ENCODE peak calls at places on chromosomes 5 and 9, in ten cellular contexts. B is body of pancreas, Z is tibial artery, J is OCI-LY7, W is foreskin fibroblast, Y is breast epithelium, K is heart left ventricle, L is thyroid gland, C is retinal pigment epithelial cell, Q is brain microvascular endothelial cell. H is an unnamed sample.

GRCh38 chr9:15697459-15697858 is 144.6 kb downstream of the CCDC171 start:
- DNase-seq in B (no peak), Z (no peak), J (no peak), W (peak; percentile 72), Y (no peak), K (no peak), L (no peak), C (peak; percentile 75), Q (peak; percentile 78), H (peak; percentile 80)

GRCh38 chr5:8522635-8523034 is 653.7 kb downstream of the MTRR start:
- DNase-seq in B (no peak), Z (no peak), J (no peak), W (no peak), Y (no peak), K (no peak), L (no peak), C (no peak), Q (no peak), H (no peak)

GRCh38 chr5:1062761-1063568 is 48.9 kb downstream of the SLC12A7 start:
- DNase-seq in B (no peak), Z (no peak), J (no peak), W (no peak), Y (no peak), K (peak; percentile 26), L (no peak), C (no peak), Q (no peak), H (no peak)

GRCh38 chr5:87020099-87020934 is 247.4 kb upstream of the RASA1 start:
- DNase-seq in B (peak; percentile 56), Z (peak; percentile 60), J (peak; percentile 73), W (peak; percentile 3), Y (no peak), K (peak; percentile 63), L (peak; percentile 11), C (no peak), Q (no peak), H (peak; percentile 15)

GRCh38 chr5:107805819-107806218 is 135.1 kb upstream of the EFNA5 start:
- DNase-seq in B (no peak), Z (no peak), J (no peak), W (no peak), Y (no peak), K (no peak), L (no peak), C (no peak), Q (no peak), H (no peak)

GRCh38 chr9:121830441-121831140 is 179.2 kb downstream of the DAB2IP start:
- DNase-seq in B (no peak), Z (no peak), J (no peak), W (no peak), Y (peak; percentile 25), K (no peak), L (no peak), C (no peak), Q (no peak), H (no peak)

GRCh38 chr5:109936996-109937395 is 247.3 kb downstream of the MAN2A1 start:
- DNase-seq in B (no peak), Z (no peak), J (peak; percentile 29), W (no peak), Y (no peak), K (no peak), L (no peak), C (no peak), Q (no peak), H (no peak)

GRCh38 chr5:129767927-129768380 is 20.1 kb downstream of the MINAR2 start:
- DNase-seq in B (peak; percentile 75), Z (peak; percentile 55), J (peak; percentile 83), W (peak; percentile 83), Y (no peak), K (peak; percentile 35), L (peak; percentile 62), C (peak; percentile 74), Q (peak; percentile 90), H (peak; percentile 94)

DNA sequence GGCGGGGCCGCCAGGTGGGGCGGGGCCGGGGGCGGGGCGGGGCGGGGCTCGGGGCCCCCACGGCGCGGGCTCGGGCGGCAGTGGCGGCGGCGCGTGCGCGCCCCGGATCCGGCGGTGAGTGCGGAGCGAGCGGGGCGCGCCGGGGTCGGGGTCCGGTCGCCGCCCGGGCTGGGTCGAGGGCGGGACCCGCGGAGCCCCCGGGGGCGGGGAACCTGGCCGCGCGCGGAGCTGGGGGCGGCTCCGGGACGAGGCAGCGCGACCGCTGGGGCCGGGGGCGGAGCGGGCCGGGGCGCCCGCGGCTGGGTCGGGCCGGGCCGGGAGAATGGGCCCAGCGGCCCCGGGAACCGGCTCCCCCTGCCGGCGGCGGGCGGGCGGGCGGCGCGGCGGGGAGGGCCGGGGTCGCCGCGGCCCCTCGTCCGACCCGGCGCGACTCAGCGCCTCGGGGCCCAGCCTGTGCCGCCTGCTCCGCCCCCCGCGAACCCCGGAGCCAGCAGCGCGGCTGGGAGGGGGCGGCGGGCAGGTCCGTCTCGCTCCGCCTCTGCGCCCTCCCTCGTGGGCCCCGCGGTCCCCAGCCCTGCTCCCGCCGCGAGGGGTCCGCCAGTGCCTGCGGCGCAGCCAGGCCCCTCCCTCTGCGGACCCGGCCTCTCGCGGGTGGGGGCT is 3.1 kb downstream of the EGFL7 start:
- DNase-seq in B (peak; percentile 20), Z (no peak), J (no peak), W (no peak), Y (no peak), K (no peak), L (no peak), C (no peak), Q (no peak), H (no peak)
- H3K4me3 ChIP-seq in B (no peak overlapping the region), Z (peak overlapping the region; percentile 41), J (no peak overlapping the region), W (peak overlapping the region; percentile 42), Y (peak overlapping the region; percentile 69), K (peak overlapping the region; percentile 78), L (no peak overlapping the region), C (no peak overlapping the region), Q (peak overlapping the region; percentile 17), H (peak overlapping the region; percentile 48)

DNA sequence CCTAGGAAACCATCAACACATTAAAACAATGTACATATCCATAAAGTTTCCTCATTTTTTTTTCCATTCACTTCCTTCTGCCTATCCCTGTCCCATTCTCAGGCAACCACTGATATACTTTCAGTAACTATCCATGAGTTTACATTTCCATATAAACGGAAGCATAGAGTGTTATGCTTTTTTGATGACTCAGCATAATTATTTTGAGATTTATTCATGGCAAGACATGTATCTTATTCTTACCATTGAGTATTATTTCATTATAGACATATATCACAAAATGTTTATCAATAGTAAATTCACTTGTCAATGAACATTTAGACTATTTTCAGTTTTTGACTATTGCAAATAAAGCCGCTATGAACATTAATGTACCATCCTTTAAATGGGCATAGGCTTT is 1786.8 kb upstream of the ACO1 start:
- DNase-seq in B (no peak), Z (no peak), J (no peak), W (no peak), Y (no peak), K (no peak), L (no peak), C (no peak), Q (no peak), H (no peak)
- TF ChIP-seq CTCF in B (no peak), Z (no peak), J (no peak), W (no peak), Y (no peak), K (no peak), L (no peak), C (no peak), Q (no peak), H (no peak)

DNA sequence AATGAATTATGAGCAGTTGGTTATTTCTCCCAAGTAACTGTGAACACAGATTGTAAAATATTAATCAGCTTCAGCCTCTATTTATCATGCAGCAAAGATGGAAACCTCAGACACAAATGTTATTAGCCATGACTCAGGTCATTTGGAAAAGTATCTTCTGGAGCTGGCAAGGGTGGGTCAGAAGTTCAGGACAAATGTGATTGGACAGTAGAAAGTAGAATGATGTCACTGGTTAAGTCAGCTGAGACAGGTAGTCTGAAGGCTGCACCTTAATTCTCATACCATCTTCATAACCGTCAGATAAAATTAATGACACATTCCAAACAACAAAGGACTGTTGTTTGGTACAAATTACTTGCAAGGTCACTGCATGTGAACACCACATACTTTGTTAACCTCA is 140.2 kb downstream of the EMB start:
- DNase-seq in B (no peak), Z (no peak), J (no peak), W (no peak), Y (no peak), K (no peak), L (no peak), C (no peak), Q (no peak), H (no peak)
- H3K4me3 ChIP-seq in B (no peak overlapping the region), Z (no peak overlapping the region), J (no peak overlapping the region), W (no peak overlapping the region), Y (no peak overlapping the region), K (no peak overlapping the region), L (no peak overlapping the region), C (no peak overlapping the region), Q (no peak overlapping the region), H (no peak overlapping the region)

GRCh38 chr5:167937628-167938000 is 353.8 kb upstream of the WWC1 start:
- DNase-seq in B (no peak), Z (no peak), J (no peak), W (no peak), Y (no peak), K (no peak), L (no peak), C (no peak), Q (no peak), H (no peak)
- TF ChIP-seq CTCF in B (no peak), Z (no peak), J (no peak), W (no peak), Y (no peak), K (no peak), L (no peak), C (no peak), Q (no peak), H (no peak)

GRCh38 chr5:95862636-95863382 is 40.3 kb upstream of the GLRX start:
- DNase-seq in B (no peak), Z (no peak), J (no peak), W (no peak), Y (no peak), K (no peak), L (no peak), C (no peak), Q (no peak), H (no peak)
- H3K4me3 ChIP-seq in B (no peak overlapping the region), Z (no peak overlapping the region), J (no peak overlapping the region), W (no peak overlapping the region), Y (no peak overlapping the region), K (no peak overlapping the region), L (no peak overlapping the region), C (no peak overlapping the region), Q (no peak overlapping the region), H (no peak overlapping the region)